ENCODE peak calls at places on chromosomes 7 and 10, in ten cellular contexts. A is GM13977, Y is fibroblast of pulmonary artery, V is epithelial cell of esophagus, E is Peyer's patch, S is nephron progenitor cell, M is heart left ventricle, K is GM20000, O is MCF 10A, G is astrocyte of the spinal cord. C is an unnamed sample.

GRCh38 chr10:60209874-60210584 is 179.6 kb downstream of the ANK3 start:
- DNase-seq in A (no peak), Y (no peak), V (peak), E (no peak), S (no peak), M (no peak), K (no peak), O (no peak), G (no peak), C (no peak)

GRCh38 chr10:91022924-91023707 is 102.2 kb upstream of the ANKRD1 start:
- DNase-seq in A (no peak), Y (peak), V (no peak), E (no peak), S (no peak), M (no peak), K (no peak), O (no peak), G (no peak), C (no peak)

GRCh38 chr10:128579280-128579679 is 453.1 kb upstream of the MKI67 start:
- DNase-seq in A (no peak), Y (no peak), V (no peak), E (no peak), S (no peak), M (no peak), K (no peak), O (no peak), G (no peak), C (no peak)

GRCh38 chr7:22364023-22364422 is 7.1 kb upstream of the RAPGEF5 start:
- DNase-seq in A (no peak), Y (no peak), V (no peak), E (no peak), S (no peak), M (no peak), K (no peak), O (no peak), G (no peak), C (no peak)

GRCh38 chr10:79947083-79947415 is 1.9 kb downstream of the SFTPD start:
- DNase-seq in A (no peak), Y (no peak), V (peak), E (no peak), S (no peak), M (no peak), K (no peak), O (peak), G (no peak), C (no peak)

GRCh38 chr10:11931038-11931437 is 107.9 kb downstream of the PROSER2 start:
- DNase-seq in A (no peak), Y (no peak), V (no peak), E (no peak), S (no peak), M (no peak), K (no peak), O (no peak), G (no peak), C (no peak)

GRCh38 chr7:121395494-121395960 is 581 bp downstream of the FAM3C start:
- DNase-seq in A (peak), Y (peak), V (peak), E (peak), S (no peak), M (no peak), K (no peak), O (peak), G (peak), C (peak)

GRCh38 chr10:35517431-35518181 is 87.5 kb upstream of the GJD4 start:
- DNase-seq in A (no peak), Y (peak), V (peak), E (no peak), S (no peak), M (no peak), K (no peak), O (no peak), G (peak), C (no peak)

GRCh38 chr7:88169717-88170320 is 50.0 kb downstream of the SRI start:
- DNase-seq in A (peak), Y (peak), V (peak), E (no peak), S (no peak), M (no peak), K (peak), O (peak), G (peak), C (peak)

GRCh38 chr10:80493482-80494021 is 39.4 kb downstream of the TSPAN14 start:
- DNase-seq in A (no peak), Y (peak), V (no peak), E (peak), S (no peak), M (no peak), K (no peak), O (no peak), G (peak), C (peak)

GRCh38 chr7:44210107-44210506 is 9.3 kb downstream of the YKT6 start:
- DNase-seq in A (no peak), Y (no peak), V (no peak), E (no peak), S (no peak), M (no peak), K (no peak), O (no peak), G (no peak), C (no peak)

GRCh38 chr10:102208311-102209035 is 17.6 kb upstream of the ELOVL3 start:
- DNase-seq in A (no peak), Y (peak), V (no peak), E (no peak), S (no peak), M (no peak), K (no peak), O (no peak), G (no peak), C (no peak)

GRCh38 chr7:27739301-27739913 is 555 bp upstream of the TAX1BP1 start:
- DNase-seq in A (no peak), Y (no peak), V (no peak), E (no peak), S (no peak), M (no peak), K (no peak), O (no peak), G (no peak), C (no peak)

GRCh38 chr7:28078036-28078901 is 102.3 kb downstream of the JAZF1 start:
- DNase-seq in A (peak), Y (peak), V (peak), E (peak), S (peak), M (peak), K (peak), O (peak), G (peak), C (peak)

GRCh38 chr7:128200376-128200775 is 40.7 kb upstream of the LEP start:
- DNase-seq in A (no peak), Y (no peak), V (no peak), E (no peak), S (no peak), M (no peak), K (no peak), O (no peak), G (no peak), C (no peak)

GRCh38 chr10:123640016-123640535 is 26.1 kb upstream of the GPR26 start:
- DNase-seq in A (no peak), Y (no peak), V (no peak), E (no peak), S (no peak), M (no peak), K (no peak), O (no peak), G (no peak), C (no peak)

GRCh38 chr7:137674064-137674463 is 172.7 kb downstream of the DGKI start:
- DNase-seq in A (no peak), Y (no peak), V (no peak), E (no peak), S (no peak), M (no peak), K (no peak), O (no peak), G (no peak), C (no peak)

GRCh38 chr10:4546931-4547330 is 279.1 kb upstream of the AKR1E2 start:
- DNase-seq in A (no peak), Y (no peak), V (no peak), E (no peak), S (no peak), M (no peak), K (no peak), O (no peak), G (no peak), C (no peak)

GRCh38 chr10:129637010-129637409 is 170.0 kb downstream of the MGMT start:
- DNase-seq in A (no peak), Y (no peak), V (no peak), E (no peak), S (no peak), M (no peak), K (no peak), O (no peak), G (no peak), C (no peak)

GRCh38 chr7:118731854-118732253 is 507.4 kb downstream of the ANKRD7 start:
- DNase-seq in A (no peak), Y (no peak), V (peak), E (no peak), S (no peak), M (no peak), K (no peak), O (peak), G (no peak), C (peak)

GRCh38 chr7:79091661-79092060 is 361.8 kb downstream of the MAGI2 start:
- DNase-seq in A (no peak), Y (peak), V (no peak), E (no peak), S (no peak), M (no peak), K (no peak), O (no peak), G (peak), C (peak)

GRCh38 chr7:44385384-44386138 is 60.2 kb upstream of the CAMK2B start:
- DNase-seq in A (no peak), Y (no peak), V (no peak), E (no peak), S (no peak), M (no peak), K (no peak), O (no peak), G (no peak), C (no peak)

GRCh38 chr10:84340187-84340586 is 11.8 kb downstream of the CCSER2 start:
- DNase-seq in A (no peak), Y (no peak), V (no peak), E (no peak), S (no peak), M (no peak), K (no peak), O (no peak), G (no peak), C (no peak)

GRCh38 chr7:70923086-70923845 is 208.7 kb upstream of the GALNT17 start:
- DNase-seq in A (no peak), Y (no peak), V (no peak), E (peak), S (no peak), M (no peak), K (no peak), O (no peak), G (no peak), C (no peak)

GRCh38 chr7:143085109-143085508 is 33.0 kb downstream of the OR6V1 start:
- DNase-seq in A (no peak), Y (no peak), V (no peak), E (no peak), S (no peak), M (no peak), K (no peak), O (no peak), G (no peak), C (no peak)

GRCh38 chr10:70513848-70514309 is 35.3 kb downstream of the PALD1 start:
- DNase-seq in A (peak), Y (no peak), V (no peak), E (peak), S (no peak), M (no peak), K (peak), O (no peak), G (no peak), C (peak)

GRCh38 chr10:18949391-18949790 is 99.2 kb upstream of the MALRD1 start:
- DNase-seq in A (no peak), Y (no peak), V (no peak), E (no peak), S (no peak), M (no peak), K (no peak), O (no peak), G (no peak), C (no peak)

GRCh38 chr10:124917939-124918830 is 23.7 kb upstream of the ZRANB1 start:
- DNase-seq in A (no peak), Y (peak), V (peak), E (no peak), S (no peak), M (no peak), K (no peak), O (peak), G (peak), C (no peak)

GRCh38 chr7:142301923-142302550 is 44.2 kb upstream of the PRSS58 start:
- DNase-seq in A (peak), Y (no peak), V (peak), E (no peak), S (no peak), M (no peak), K (peak), O (peak), G (peak), C (peak)

GRCh38 chr7:35446091-35446490 is 192.2 kb upstream of the TBX20 start:
- DNase-seq in A (no peak), Y (no peak), V (no peak), E (no peak), S (no peak), M (peak), K (no peak), O (no peak), G (no peak), C (no peak)

GRCh38 chr7:74656421-74656910 is 1.1 kb upstream of the GTF2I start:
- DNase-seq in A (peak), Y (no peak), V (no peak), E (peak), S (peak), M (peak), K (peak), O (peak), G (peak), C (peak)

GRCh38 chr10:4058514-4059029 is 273.6 kb upstream of the KLF6 start:
- DNase-seq in A (no peak), Y (no peak), V (no peak), E (no peak), S (no peak), M (no peak), K (no peak), O (peak), G (no peak), C (peak)

GRCh38 chr7:66187894-66188293 is 17.2 kb upstream of the TPST1 start:
- DNase-seq in A (no peak), Y (peak), V (peak), E (peak), S (no peak), M (no peak), K (no peak), O (no peak), G (no peak), C (no peak)

GRCh38 chr10:86944471-86944870 is 12.9 kb downstream of the MMRN2 start:
- DNase-seq in A (no peak), Y (no peak), V (peak), E (no peak), S (no peak), M (no peak), K (no peak), O (peak), G (no peak), C (no peak)

GRCh38 chr7:101126651-101127459 is at the start of gene SERPINE1:
- DNase-seq in A (peak), Y (peak), V (peak), E (peak), S (peak), M (peak), K (peak), O (peak), G (peak), C (peak)
- TF ChIP-seq CTCF in A (peak), Y (peak), V (peak), E (no peak), S (peak), M (no peak), K (no peak), O (peak), G (peak), C (peak)

GRCh38 chr10:10038358-10038757 is 979.3 kb upstream of the CELF2 start:
- DNase-seq in A (no peak), Y (peak), V (no peak), E (no peak), S (no peak), M (no peak), K (no peak), O (peak), G (peak), C (no peak)

GRCh38 chr10:10032991-10033390 is 984.7 kb upstream of the CELF2 start:
- DNase-seq in A (no peak), Y (no peak), V (no peak), E (no peak), S (no peak), M (no peak), K (no peak), O (no peak), G (no peak), C (no peak)
- TF ChIP-seq CTCF in A (no peak), Y (no peak), V (no peak), E (no peak), S (no peak), M (no peak), K (no peak), O (no peak), G (no peak), C (no peak)

GRCh38 chr10:22103701-22104100 is 100.2 kb upstream of the DNAJC1 start:
- DNase-seq in A (peak), Y (peak), V (peak), E (no peak), S (no peak), M (no peak), K (peak), O (peak), G (no peak), C (peak)
- TF ChIP-seq CTCF in A (peak), Y (peak), V (peak), E (no peak), S (peak), M (no peak), K (no peak), O (peak), G (peak), C (peak)

GRCh38 chr7:1957471-1958225 is 275.1 kb downstream of the MAD1L1 start:
- DNase-seq in A (no peak), Y (no peak), V (no peak), E (no peak), S (no peak), M (no peak), K (no peak), O (no peak), G (no peak), C (no peak)
- TF ChIP-seq CTCF in A (no peak), Y (no peak), V (no peak), E (no peak), S (no peak), M (no peak), K (no peak), O (no peak), G (no peak), C (no peak)

GRCh38 chr7:75900617-75901315 is 14.2 kb upstream of the POR start:
- DNase-seq in A (no peak), Y (no peak), V (no peak), E (no peak), S (no peak), M (no peak), K (no peak), O (no peak), G (no peak), C (no peak)

GRCh38 chr7:75906991-75907667 is 7.8 kb upstream of the POR start:
- DNase-seq in A (no peak), Y (no peak), V (no peak), E (peak), S (no peak), M (no peak), K (no peak), O (no peak), G (no peak), C (no peak)

GRCh38 chr7:75909521-75910132 is 5.3 kb upstream of the POR start:
- DNase-seq in A (no peak), Y (no peak), V (no peak), E (no peak), S (no peak), M (no peak), K (no peak), O (no peak), G (no peak), C (no peak)

GRCh38 chr7:75905785-75906604 is 9.0 kb upstream of the POR start:
- DNase-seq in A (no peak), Y (peak), V (peak), E (peak), S (peak), M (peak), K (no peak), O (peak), G (peak), C (peak)
- TF ChIP-seq CTCF in A (no peak), Y (no peak), V (no peak), E (no peak), S (no peak), M (no peak), K (no peak), O (no peak), G (no peak), C (no peak)

GRCh38 chr10:13399752-13400151 is 51.7 kb upstream of the SEPHS1 start:
- DNase-seq in A (no peak), Y (no peak), V (no peak), E (no peak), S (no peak), M (no peak), K (no peak), O (no peak), G (no peak), C (no peak)

GRCh38 chr10:13397052-13397451 is 49.0 kb upstream of the SEPHS1 start:
- DNase-seq in A (no peak), Y (no peak), V (no peak), E (no peak), S (no peak), M (no peak), K (no peak), O (no peak), G (no peak), C (no peak)

GRCh38 chr10:13400196-13400965 is 52.3 kb upstream of the SEPHS1 start:
- DNase-seq in A (no peak), Y (no peak), V (no peak), E (no peak), S (no peak), M (no peak), K (no peak), O (no peak), G (no peak), C (peak)

GRCh38 chr10:13401142-13401541 is 53.0 kb upstream of the SEPHS1 start:
- DNase-seq in A (no peak), Y (no peak), V (no peak), E (no peak), S (no peak), M (no peak), K (no peak), O (no peak), G (no peak), C (no peak)

DNA sequence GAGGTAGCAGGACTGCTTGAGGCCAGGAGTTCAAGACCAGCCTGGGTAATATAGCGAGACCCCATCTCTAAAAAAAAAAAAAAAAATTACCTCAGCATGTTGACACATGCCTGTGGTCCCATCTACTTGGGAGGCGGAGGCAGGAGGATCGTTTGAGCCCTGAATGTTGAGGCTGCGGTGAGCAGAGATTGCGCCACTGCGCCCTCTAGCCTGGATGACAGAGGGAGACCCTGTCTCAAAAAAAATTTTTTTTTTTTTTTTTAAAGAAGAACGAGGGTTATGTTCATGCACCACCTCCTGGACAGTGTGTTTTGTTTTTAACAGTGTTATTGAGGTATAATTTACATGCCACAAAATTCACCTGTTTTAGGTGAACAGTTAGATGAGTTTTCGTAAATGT is 51.1 kb upstream of the SEPHS1 start:
- DNase-seq in A (no peak), Y (no peak), V (no peak), E (no peak), S (no peak), M (no peak), K (no peak), O (no peak), G (no peak), C (no peak)
- TF ChIP-seq CTCF in A (no peak), Y (no peak), V (no peak), E (no peak), S (no peak), M (no peak), K (no peak), O (no peak), G (no peak), C (peak)

C was measured in A673.